ENCODE peak calls at places on chromosomes 4 and X, in ten cellular contexts. E is psoas muscle; D is nephron progenitor cell; K is kidney; Q is activated T-cell treated with anti-CD3 and anti-CD28 coated beads, Interleukin-2, amount 50 U/mL, for 72 hours; S is skeletal muscle cell; M is stimulated activated CD4-positive, alpha-beta T cell treated with anti-CD3 and anti-CD28 coated beads, Interleukin-4, amount 100 ng/mL, for 48 hours; G is T-helper 2 cell; H is smooth muscle cell of the brain vasculature; Y is GM23338. L is an unnamed sample.

GRCh38 chr4:124203613-124204284 is 508.8 kb downstream of the ANKRD50 start:
- DNase-seq in E (no peak), D (no peak), K (no peak), Q (no peak), S (no peak), M (no peak), G (no peak), H (no peak), Y (no peak), L (no peak)

GRCh38 chr4:77454858-77455257 is 150.8 kb upstream of the CXCL13 start:
- DNase-seq in E (no peak), D (no peak), K (no peak), Q (no peak), S (no peak), M (no peak), G (no peak), H (no peak), Y (no peak), L (no peak)

GRCh38 chrX:150934453-150934852 is 36.0 kb upstream of the CD99L2 start:
- DNase-seq in E (no peak), D (no peak), K (no peak), Q (no peak), S (peak), M (no peak), G (no peak), H (no peak), Y (peak), L (no peak)

GRCh38 chr4:77199276-77199675 is 42.3 kb downstream of the CCNG2 start:
- DNase-seq in E (no peak), D (no peak), K (no peak), Q (no peak), S (no peak), M (no peak), G (no peak), H (no peak), Y (no peak), L (no peak)

GRCh38 chr4:118586357-118586790 is 98.8 kb upstream of the METTL14 start:
- DNase-seq in E (peak), D (no peak), K (no peak), Q (no peak), S (peak), M (no peak), G (no peak), H (no peak), Y (peak), L (no peak)

GRCh38 chr4:11165052-11165451 is 263.6 kb downstream of the HS3ST1 start:
- DNase-seq in E (no peak), D (no peak), K (no peak), Q (no peak), S (no peak), M (no peak), G (no peak), H (no peak), Y (no peak), L (no peak)

GRCh38 chrX:12777670-12778069 is 13.5 kb upstream of the PRPS2 start:
- DNase-seq in E (no peak), D (no peak), K (no peak), Q (no peak), S (no peak), M (no peak), G (no peak), H (no peak), Y (no peak), L (no peak)

GRCh38 chr4:28287837-28288236 is 1427.2 kb downstream of the STIM2 start:
- DNase-seq in E (no peak), D (no peak), K (no peak), Q (no peak), S (peak), M (no peak), G (no peak), H (peak), Y (peak), L (no peak)

L was measured in coronary artery.